ENCODE peak calls at places on chromosomes 13 and 19, in four cellular contexts. C is HFFc6, K is mammary epithelial cell, W is tibial nerve. S is an unnamed sample.

GRCh38 chr19:55086730-55087541 is 11.3 kb downstream of the EPS8L1 start:
- DNase-seq in C (peak; percentile 92), K (no peak), W (peak; percentile 80), S (no peak)

GRCh38 chr13:112791662-112792440 is 102.0 kb downstream of the ATP11A start:
- DNase-seq in C (no peak), K (no peak), W (no peak), S (no peak)

GRCh38 chr13:42279080-42279479 is 7.1 kb downstream of the AKAP11 start:
- DNase-seq in C (no peak), K (no peak), W (no peak), S (no peak)

GRCh38 chr13:44347301-44347700 is 26.3 kb upstream of the SERP2 start:
- DNase-seq in C (no peak), K (no peak), W (no peak), S (no peak)

GRCh38 chr13:67184247-67184646 is 45.9 kb downstream of the PCDH9 start:
- DNase-seq in C (no peak), K (no peak), W (no peak), S (peak; percentile 22)

GRCh38 chr19:46898731-46899130 is 37.9 kb downstream of the ARHGAP35 start:
- DNase-seq in C (peak; percentile 75), K (peak; percentile 79), W (no peak), S (no peak)

GRCh38 chr13:36713842-36714241 is 40.0 kb downstream of the SERTM1 start:
- DNase-seq in C (no peak), K (no peak), W (no peak), S (no peak)

GRCh38 chr19:56076413-56076998 is 44.6 kb downstream of the ZNF787 start:
- DNase-seq in C (peak; percentile 41), K (peak; percentile 35), W (no peak), S (peak; percentile 60)

GRCh38 chr13:107450931-107451330 is 764.4 kb downstream of the LIG4 start:
- DNase-seq in C (no peak), K (no peak), W (no peak), S (peak; percentile 85)

GRCh38 chr13:31172535-31172934 is 10.8 kb upstream of the HSPH1 start:
- DNase-seq in C (peak; percentile 86), K (peak; percentile 90), W (no peak), S (peak; percentile 77)

GRCh38 chr19:30091856-30092255 is 149.8 kb downstream of the URI1 start:
- DNase-seq in C (no peak), K (no peak), W (no peak), S (no peak)

GRCh38 chr13:62337109-62337880 is 921.6 kb upstream of the PCDH20 start:
- DNase-seq in C (no peak), K (no peak), W (no peak), S (no peak)

DNA sequence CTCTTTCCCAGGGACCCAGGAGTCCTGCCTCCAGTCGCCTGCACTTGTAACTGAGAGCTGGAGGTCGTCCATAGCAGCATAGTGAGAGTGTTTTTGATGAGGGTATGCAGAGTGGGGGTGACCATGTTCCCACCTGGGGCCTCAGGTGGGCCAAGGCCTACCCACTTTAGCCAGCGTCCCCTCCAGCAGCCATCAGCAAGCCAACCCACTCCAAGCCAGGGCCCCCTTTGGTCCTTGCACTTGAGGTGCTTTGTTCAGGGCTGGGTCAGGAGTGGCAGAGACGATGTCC is 11.9 kb upstream of the SMG9 start:
- DNase-seq in C (no peak), K (no peak), W (no peak), S (no peak)
- TF ChIP-seq CTCF in C (peak; percentile 64), K (no peak), W (no peak), S (no peak)

DNA sequence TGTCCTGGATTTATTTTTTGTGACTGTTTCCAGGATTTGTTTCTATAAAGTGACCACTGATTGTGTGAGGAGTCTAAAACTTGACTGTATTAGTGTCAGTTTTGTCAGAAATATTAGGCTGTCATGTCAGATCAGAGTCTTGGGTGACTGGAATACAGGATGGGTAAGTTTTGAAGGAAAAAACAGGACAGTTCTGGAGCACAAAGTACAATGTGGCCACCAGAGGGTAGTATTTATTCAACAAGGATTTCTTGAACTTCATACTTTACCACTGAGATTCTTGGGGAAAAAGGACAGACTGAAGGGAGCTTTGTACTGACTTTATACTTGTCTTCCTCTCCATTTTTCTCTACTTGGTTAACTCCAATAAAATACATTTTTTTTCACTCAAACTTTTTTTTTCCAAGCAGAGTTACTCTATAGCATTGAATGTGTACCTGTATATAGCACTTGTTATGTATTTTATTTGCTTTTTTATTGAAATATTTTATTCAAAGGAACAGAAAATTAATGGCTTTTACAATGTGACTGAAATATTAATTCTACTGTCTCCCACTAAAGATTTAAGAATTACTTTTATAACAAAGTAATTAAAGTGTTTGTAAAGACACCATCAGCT is 51.1 kb downstream of the LMO7 start:
- DNase-seq in C (peak; percentile 49), K (peak; percentile 53), W (no peak), S (peak; percentile 59)
- TF ChIP-seq CTCF in C (peak; percentile 83), K (peak; percentile 59), W (peak; percentile 48), S (peak; percentile 49)

GRCh38 chr13:71320452-71320851 is 546.6 kb downstream of the DACH1 start:
- DNase-seq in C (no peak), K (peak; percentile 7), W (no peak), S (peak; percentile 28)
- TF ChIP-seq CTCF in C (peak; percentile 51), K (peak; percentile 64), W (no peak), S (peak; percentile 43)

GRCh38 chr19:1105873-1106840 is 2.4 kb downstream of the GPX4 start:
- DNase-seq in C (no peak), K (no peak), W (no peak), S (no peak)

GRCh38 chr19:1105217-1105872 is 1.6 kb downstream of the GPX4 start:
- DNase-seq in C (no peak), K (no peak), W (no peak), S (no peak)

GRCh38 chr19:1107655-1108261 is 4.0 kb downstream of the GPX4 start:
- DNase-seq in C (no peak), K (no peak), W (no peak), S (no peak)

GRCh38 chr19:1108291-1109031 is 4.7 kb downstream of the GPX4 start:
- DNase-seq in C (no peak), K (no peak), W (no peak), S (no peak)

DNA sequence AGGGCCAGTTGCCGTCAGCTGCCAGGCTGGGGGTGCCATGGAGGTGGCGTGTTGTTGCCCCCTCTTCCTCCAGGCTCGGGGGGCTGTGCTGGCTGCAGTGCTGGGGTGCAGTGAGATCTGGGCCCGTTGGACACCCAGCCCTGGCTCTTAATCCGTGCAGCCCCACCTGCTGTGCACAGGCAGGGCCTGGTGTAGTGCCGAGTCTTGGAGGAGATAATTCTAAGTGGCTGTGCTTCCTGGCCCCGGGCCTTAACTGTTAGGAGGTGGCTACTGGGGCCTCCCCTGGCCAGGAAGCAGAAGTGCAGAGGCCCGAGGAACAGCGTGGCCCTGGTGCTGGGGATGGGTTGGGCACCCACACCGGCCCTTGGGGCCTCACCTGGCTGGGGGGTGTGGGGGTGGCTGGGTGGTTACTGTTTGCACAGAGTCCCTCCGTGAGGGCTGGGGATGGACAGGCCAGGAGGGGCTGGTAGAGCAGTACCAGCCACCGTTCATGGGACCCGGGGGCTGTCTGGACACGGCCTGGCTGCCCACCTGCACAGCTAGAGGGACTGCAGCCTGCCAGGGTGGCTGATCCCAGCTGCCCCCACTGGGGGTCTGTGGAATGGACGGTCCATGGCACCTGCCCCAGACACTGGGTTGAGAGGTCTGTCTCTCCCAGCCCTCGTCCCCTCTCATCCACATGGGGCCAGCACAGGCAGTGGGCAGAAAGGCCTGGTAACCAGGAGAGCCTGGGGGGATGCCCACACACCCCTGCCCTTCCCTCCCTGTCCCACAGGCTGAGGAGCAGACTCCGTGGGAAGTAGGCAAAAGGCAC is 3.3 kb downstream of the GPX4 start:
- DNase-seq in C (no peak), K (peak; percentile 55), W (no peak), S (peak; percentile 82)
- TF ChIP-seq CTCF in C (peak; percentile 43), K (peak; percentile 6), W (no peak), S (peak; percentile 34)